ENCODE peak calls at places on chromosome 1, in four cellular contexts. B is left cardiac atrium; V is activated T-cell treated with anti-CD3 and anti-CD28 coated beads for 1 hour; E is stimulated activated CD8-positive, alpha-beta memory T cell treated with anti-CD3 and anti-CD28 coated beads, Interleukin-7, amount 100 ng/mL, for 1 hour. X is an unnamed sample.

GRCh38 chr1:226530591-226530990 is 18.0 kb upstream of the STUM start:
- DNase-seq in B (no peak), V (no peak), E (no peak), X (no peak)

GRCh38 chr1:166307261-166308188 is 140.7 kb upstream of the FAM78B start:
- DNase-seq in B (peak), V (no peak), E (no peak), X (no peak)

GRCh38 chr1:204684551-204685235 is 845 bp downstream of the LRRN2 start:
- DNase-seq in B (no peak), V (no peak), E (no peak), X (no peak)

GRCh38 chr1:58402444-58402843 is 144.1 kb downstream of the OMA1 start:
- DNase-seq in B (no peak), V (no peak), E (no peak), X (no peak)

GRCh38 chr1:226656201-226656600 is 82.9 kb downstream of the ITPKB start:
- DNase-seq in B (no peak), V (no peak), E (no peak), X (no peak)

GRCh38 chr1:3563610-3564009 is 47.7 kb downstream of the MEGF6 start:
- DNase-seq in B (no peak), V (no peak), E (no peak), X (no peak)

GRCh38 chr1:53344921-53345838 is 17.3 kb upstream of the LRP8 start:
- DNase-seq in B (no peak), V (no peak), E (no peak), X (no peak)

GRCh38 chr1:160375788-160376524 is 9.1 kb downstream of the NHLH1 start:
- DNase-seq in B (no peak), V (no peak), E (no peak), X (no peak)

GRCh38 chr1:157941939-157942338 is 51.5 kb upstream of the KIRREL1 start:
- DNase-seq in B (no peak), V (no peak), E (no peak), X (no peak)

GRCh38 chr1:211287218-211287617 is 28.1 kb downstream of the RCOR3 start:
- DNase-seq in B (no peak), V (no peak), E (no peak), X (no peak)

GRCh38 chr1:183105449-183105848 is 80.6 kb upstream of the LAMC2 start:
- DNase-seq in B (no peak), V (no peak), E (no peak), X (no peak)

GRCh38 chr1:228937851-228938247 is 202.6 kb downstream of the RHOU start:
- DNase-seq in B (peak), V (no peak), E (no peak), X (no peak)

GRCh38 chr1:3702990-3703728 is 49.1 kb upstream of the CCDC27 start:
- DNase-seq in B (no peak), V (no peak), E (no peak), X (no peak)

GRCh38 chr1:78536427-78536826 is 45.7 kb downstream of the PTGFR start:
- DNase-seq in B (no peak), V (no peak), E (no peak), X (no peak)

GRCh38 chr1:101996830-101997485 is at the start of gene OLFM3:
- DNase-seq in B (no peak), V (no peak), E (no peak), X (peak)

GRCh38 chr1:180627411-180627810 is 4.4 kb upstream of the XPR1 start:
- DNase-seq in B (no peak), V (no peak), E (no peak), X (no peak)

GRCh38 chr1:10339815-10340214 is 59.0 kb upstream of the PGD start:
- DNase-seq in B (peak), V (no peak), E (no peak), X (no peak)

GRCh38 chr1:106676021-106676420 is 380.5 kb upstream of the PRMT6 start:
- DNase-seq in B (no peak), V (no peak), E (no peak), X (no peak)

GRCh38 chr1:40315795-40316594 is 1.1 kb downstream of the COL9A2 start:
- DNase-seq in B (no peak), V (no peak), E (no peak), X (no peak)

GRCh38 chr1:47906009-47906432 is 91.2 kb downstream of the TRABD2B start:
- DNase-seq in B (no peak), V (no peak), E (no peak), X (no peak)

GRCh38 chr1:45913925-45914501 is 110.6 kb downstream of the MAST2 start:
- DNase-seq in B (no peak), V (no peak), E (no peak), X (no peak)

GRCh38 chr1:37472994-37473393 is 1.4 kb upstream of the ZC3H12A start:
- DNase-seq in B (no peak), V (no peak), E (no peak), X (no peak)

GRCh38 chr1:178275083-178275482 is 181.2 kb downstream of the RASAL2 start:
- DNase-seq in B (no peak), V (no peak), E (no peak), X (no peak)

GRCh38 chr1:175628548-175629317 is 114.7 kb downstream of the TNR start:
- DNase-seq in B (peak), V (no peak), E (no peak), X (no peak)

GRCh38 chr1:43742026-43742425 is 34.7 kb downstream of the ST3GAL3 start:
- DNase-seq in B (no peak), V (no peak), E (no peak), X (no peak)

GRCh38 chr1:22362626-22363402 is 88.8 kb upstream of the ZBTB40 start:
- DNase-seq in B (no peak), V (no peak), E (no peak), X (no peak)

GRCh38 chr1:22689505-22689904 is 21.1 kb upstream of the EPHB2 start:
- DNase-seq in B (no peak), V (no peak), E (no peak), X (no peak)

GRCh38 chr1:119327066-119327435 is 41.5 kb upstream of the HAO2 start:
- DNase-seq in B (no peak), V (no peak), E (no peak), X (no peak)

GRCh38 chr1:53987880-53988279 is 30.1 kb downstream of the LDLRAD1 start:
- DNase-seq in B (no peak), V (no peak), E (no peak), X (no peak)

GRCh38 chr1:213376862-213377372 is 325.9 kb downstream of the RPS6KC1 start:
- DNase-seq in B (no peak), V (no peak), E (no peak), X (no peak)

GRCh38 chr1:13781907-13782633 is 82.1 kb downstream of the PRDM2 start:
- DNase-seq in B (no peak), V (no peak), E (no peak), X (no peak)

GRCh38 chr1:185017338-185017737 is 28.0 kb upstream of the RNF2 start:
- DNase-seq in B (no peak), V (no peak), E (no peak), X (no peak)

GRCh38 chr1:23825076-23825761 is at the start of gene HMGCL:
- DNase-seq in B (peak), V (peak), E (peak), X (peak)

GRCh38 chr1:221839794-221840395 is 98.0 kb upstream of the DUSP10 start:
- DNase-seq in B (peak), V (peak), E (peak), X (no peak)

GRCh38 chr1:41102208-41102607 is 80.7 kb upstream of the SLFNL1 start:
- DNase-seq in B (peak), V (no peak), E (no peak), X (no peak)

GRCh38 chr1:56132520-56132919 is 446.8 kb downstream of the PLPP3 start:
- DNase-seq in B (peak), V (no peak), E (no peak), X (no peak)

GRCh38 chr1:8314346-8315280 is 3.3 kb upstream of the SLC45A1 start:
- DNase-seq in B (peak), V (peak), E (peak), X (peak)